ENCODE peak calls at places on chromosomes 5 and 9, in five cellular contexts. O is AG09309, T is OCI-LY7, H is GM06990, D is AG04450. K is an unnamed sample.

GRCh38 chr5:146441896-146442295 is 5.2 kb upstream of the TCERG1 start:
- DNase-seq in D (no peak), O (no peak), T (no peak), H (no peak), K (no peak)

GRCh38 chr5:37506722-37507121 is 127.6 kb downstream of the WDR70 start:
- DNase-seq in T (no peak), D (no peak), O (no peak), H (no peak), K (no peak)

GRCh38 chr5:36581070-36581469 is 25.3 kb upstream of the SLC1A3 start:
- DNase-seq in D (no peak), O (no peak), H (no peak), T (no peak), K (no peak)

GRCh38 chr5:91487420-91487819 is 104.3 kb upstream of the ARRDC3 start:
- DNase-seq in O (no peak), D (no peak), T (no peak), H (no peak), K (no peak)

GRCh38 chr5:95861221-95861857 is 38.8 kb upstream of the GLRX start:
- DNase-seq in H (no peak), D (peak; percentile 97), T (peak; percentile 20), O (peak; percentile 98), K (peak; percentile 100)

GRCh38 chr9:108673386-108673785 is 182.4 kb downstream of the ACTL7B start:
- DNase-seq in O (no peak), H (no peak), T (no peak), D (no peak), K (no peak)

GRCh38 chr5:96721351-96721970 is 59.3 kb downstream of the CAST start:
- DNase-seq in H (no peak), O (no peak), D (no peak), T (no peak), K (peak; percentile 44)

GRCh38 chr5:40605295-40605958 is 74.3 kb upstream of the PTGER4 start:
- DNase-seq in O (no peak), T (peak; percentile 42), H (no peak), D (no peak), K (peak; percentile 70)

GRCh38 chr5:115800108-115800507 is 16.4 kb downstream of the CDO1 start:
- DNase-seq in D (no peak), O (no peak), T (no peak), H (no peak), K (no peak)

GRCh38 chr9:99365233-99365980 is 143.3 kb downstream of the SEC61B start:
- DNase-seq in T (no peak), H (no peak), D (no peak), O (no peak), K (peak; percentile 85)

GRCh38 chr9:95133351-95133724 is 184.2 kb downstream of the FANCC start:
- DNase-seq in O (no peak), T (no peak), H (no peak), D (no peak), K (no peak)

GRCh38 chr5:88883059-88883565 is at the start of gene MEF2C:
- DNase-seq in D (peak; percentile 49), H (peak; percentile 95), O (peak; percentile 31), T (peak; percentile 78), K (peak; percentile 87)

GRCh38 chr5:168648016-168648415 is 68.8 kb upstream of the PANK3 start:
- DNase-seq in H (no peak), O (no peak), D (no peak), T (no peak), K (no peak)
- TF ChIP-seq CTCF in H (no peak), O (no peak), D (no peak), T (no peak), K (no peak)

GRCh38 chr5:170154744-170155143 is 49.0 kb downstream of the FOXI1 start:
- DNase-seq in T (no peak), H (peak; percentile 25), D (no peak), O (no peak), K (no peak)
- H3K4me3 ChIP-seq in T (no peak overlapping the region), H (no peak overlapping the region), D (no peak overlapping the region), O (no peak overlapping the region), K (no peak overlapping the region)

DNA sequence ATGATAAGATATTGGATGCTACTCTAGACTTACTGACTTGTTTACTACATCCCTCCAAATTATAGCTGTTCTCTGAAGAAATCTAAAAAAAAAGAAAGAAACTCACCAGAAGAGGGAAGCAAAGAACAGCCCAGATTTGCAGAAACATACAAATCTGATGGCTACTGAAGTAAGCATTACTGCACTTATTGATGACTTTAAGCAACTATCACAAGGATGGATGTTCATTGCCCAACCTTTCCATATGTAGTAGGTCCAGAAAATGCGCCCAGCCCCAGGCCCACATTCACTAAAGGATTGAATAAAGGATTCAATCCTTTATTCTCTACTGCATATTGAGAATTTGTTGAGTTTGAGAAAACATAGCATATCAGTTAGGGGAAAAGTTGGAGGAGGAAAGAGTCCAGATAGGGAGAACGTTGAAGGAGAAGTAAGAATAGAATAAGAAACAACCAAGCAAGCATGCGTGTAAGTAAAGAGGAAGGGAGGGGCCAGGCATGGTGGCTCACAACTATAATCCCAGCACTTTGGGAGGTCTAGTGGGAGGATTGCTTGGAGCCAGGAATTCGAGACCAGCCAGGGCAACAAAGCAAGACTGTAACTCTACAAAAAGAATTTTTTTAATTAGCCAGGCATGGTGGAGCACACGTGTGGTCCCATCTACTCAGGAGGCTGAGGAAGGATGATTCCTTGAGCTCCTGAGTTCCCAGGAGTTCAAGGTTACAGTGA is 33.8 kb upstream of the DTWD2 start:
- DNase-seq in D (peak; percentile 15), T (peak; percentile 79), H (no peak), O (peak; percentile 24), K (peak; percentile 73)
- TF ChIP-seq CTCF in D (peak; percentile 64), T (peak; percentile 94), H (peak; percentile 46), O (peak; percentile 57), K (peak; percentile 59)

GRCh38 chr5:178580556-178580955 is 9.6 kb downstream of the COL23A1 start:
- DNase-seq in O (no peak), D (no peak), T (no peak), H (no peak), K (no peak)

GRCh38 chr5:178577944-178578343 is 12.2 kb downstream of the COL23A1 start:
- DNase-seq in O (no peak), H (no peak), T (no peak), D (no peak), K (no peak)

GRCh38 chr5:178576591-178577351 is 13.4 kb downstream of the COL23A1 start:
- DNase-seq in O (no peak), H (no peak), D (no peak), T (no peak), K (no peak)

GRCh38 chr5:178573216-178573615 is 17.0 kb downstream of the COL23A1 start:
- DNase-seq in O (no peak), H (no peak), D (no peak), T (no peak), K (no peak)

GRCh38 chr5:178577376-178577839 is 12.8 kb downstream of the COL23A1 start:
- DNase-seq in H (no peak), T (no peak), O (no peak), D (no peak), K (no peak)
- H3K4me3 ChIP-seq in H (no peak overlapping the region), T (no peak overlapping the region), O (no peak overlapping the region), D (no peak overlapping the region), K (no peak overlapping the region)

GRCh38 chr9:101705135-101705661 is 33.2 kb downstream of the GRIN3A start:
- DNase-seq in O (no peak), T (no peak), H (peak; percentile 1), D (no peak), K (peak; percentile 19)
- TF ChIP-seq CTCF in O (no peak), T (no peak), H (no peak), D (no peak), K (peak; percentile 34)

K was measured in choroid plexus epithelial cell.